ENCODE peak calls at places on chromosomes 4 and X, in five cellular contexts. I is kidney epithelial cell, K is astrocyte of the spinal cord, M is A549, D is esophagus squamous epithelium. N is an unnamed sample.

GRCh38 chr4:78569291-78569821 is 17.8 kb downstream of the ANXA3 start:
- DNase-seq in I (peak), D (no peak), K (peak), M (peak), N (no peak)

GRCh38 chr4:159029481-159029880 is 73.4 kb upstream of the RAPGEF2 start:
- DNase-seq in M (no peak), K (no peak), D (no peak), I (no peak), N (no peak)

GRCh38 chrX:139049455-139049854 is 337.9 kb upstream of the FGF13 start:
- DNase-seq in M (no peak), I (peak), D (no peak), K (peak), N (no peak)

GRCh38 chrX:28787206-28787605 is 200.0 kb downstream of the IL1RAPL1 start:
- DNase-seq in K (peak), I (peak), D (no peak), M (peak), N (no peak)

GRCh38 chr4:680565-680930 is 6.2 kb downstream of the MYL5 start:
- DNase-seq in D (no peak), I (no peak), K (no peak), M (no peak), N (no peak)

GRCh38 chrX:31969714-31970113 is 897.9 kb upstream of the FTHL17 start:
- DNase-seq in I (peak), D (no peak), K (no peak), M (no peak), N (no peak)

GRCh38 chr4:15873117-15873516 is 65.4 kb downstream of the FGFBP1 start:
- DNase-seq in K (no peak), D (no peak), M (no peak), I (no peak), N (no peak)

GRCh38 chr4:147787204-147787603 is 55.3 kb downstream of the ARHGAP10 start:
- DNase-seq in I (no peak), D (no peak), M (no peak), K (peak), N (no peak)

GRCh38 chr4:27115221-27115620 is 254.6 kb downstream of the STIM2 start:
- DNase-seq in K (no peak), D (no peak), I (no peak), M (no peak), N (no peak)

GRCh38 chrX:41457618-41458192 is 10.6 kb downstream of the NYX start:
- DNase-seq in M (no peak), K (no peak), D (no peak), I (no peak), N (no peak)
- TF ChIP-seq CTCF in M (peak), K (peak), D (no peak), I (no peak), N (no peak)

GRCh38 chr4:6893449-6894085 is 16.1 kb upstream of the TBC1D14 start:
- DNase-seq in I (no peak), K (peak), D (no peak), M (peak), N (peak)
- H3K4me3 ChIP-seq in I (no peak), K (no peak), D (no peak), M (no peak), N (no peak)

GRCh38 chrX:22273714-22274317 is 1.1 kb downstream of the CBLL2 start:
- DNase-seq in I (no peak), M (no peak), D (no peak), K (no peak), N (no peak)

GRCh38 chrX:22272613-22273012 is at the start of gene CBLL2:
- DNase-seq in M (no peak), D (no peak), K (no peak), I (no peak), N (no peak)

GRCh38 chrX:22276781-22277180 is 4.1 kb downstream of the CBLL2 start:
- DNase-seq in D (no peak), K (peak), M (no peak), I (no peak), N (no peak)

GRCh38 chrX:22278375-22278774 is 5.7 kb downstream of the CBLL2 start:
- DNase-seq in D (no peak), K (no peak), M (peak), I (no peak), N (no peak)
- TF ChIP-seq CTCF in D (no peak), K (no peak), M (no peak), I (peak), N (no peak)

GRCh38 chr4:39046243-39046642 is 14.0 kb upstream of the TMEM156 start:
- DNase-seq in K (peak), I (no peak), M (peak), D (no peak), N (no peak)
- H3K4me3 ChIP-seq in K (peak), I (no peak), M (peak), D (peak), N (peak)

DNA sequence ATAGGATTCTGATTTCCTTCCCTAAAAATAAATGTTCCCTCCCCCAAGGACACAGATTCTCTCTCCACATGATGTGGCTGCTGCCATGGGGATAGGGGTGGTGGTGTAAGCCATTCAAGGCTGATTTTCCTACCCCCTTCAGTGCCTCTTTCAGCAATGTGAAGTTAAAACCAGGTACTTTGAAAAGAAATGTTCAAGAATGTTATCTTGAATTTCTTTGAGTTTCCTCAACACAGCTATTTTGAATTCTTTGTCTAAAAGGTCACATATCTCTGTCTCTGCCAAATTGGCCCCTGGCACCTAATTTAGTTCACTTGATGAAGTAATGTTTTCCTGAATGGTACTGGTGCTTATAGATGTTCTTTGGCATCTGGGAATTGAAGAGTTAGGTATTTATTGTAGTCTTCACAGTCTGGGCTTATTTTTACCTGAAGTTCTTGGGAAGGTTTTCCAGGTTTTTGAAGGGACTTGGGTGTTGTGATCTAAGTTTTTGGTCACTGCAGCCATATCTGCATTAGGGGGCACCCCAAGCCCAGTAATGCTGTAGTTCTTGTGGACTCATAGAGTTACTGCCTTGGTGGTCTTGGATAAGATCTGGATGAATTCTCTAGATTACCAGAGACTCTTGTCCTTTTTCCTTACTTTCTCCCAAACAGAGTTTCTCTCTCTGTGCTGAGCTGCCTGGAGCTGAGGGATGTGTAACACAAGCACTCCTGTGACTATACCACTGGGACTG is 7.6 kb upstream of the DIPK2B start:
- DNase-seq in I (no peak), M (no peak), D (no peak), K (no peak), N (no peak)
- TF ChIP-seq CTCF in I (no peak), M (no peak), D (no peak), K (no peak), N (no peak)

DNA sequence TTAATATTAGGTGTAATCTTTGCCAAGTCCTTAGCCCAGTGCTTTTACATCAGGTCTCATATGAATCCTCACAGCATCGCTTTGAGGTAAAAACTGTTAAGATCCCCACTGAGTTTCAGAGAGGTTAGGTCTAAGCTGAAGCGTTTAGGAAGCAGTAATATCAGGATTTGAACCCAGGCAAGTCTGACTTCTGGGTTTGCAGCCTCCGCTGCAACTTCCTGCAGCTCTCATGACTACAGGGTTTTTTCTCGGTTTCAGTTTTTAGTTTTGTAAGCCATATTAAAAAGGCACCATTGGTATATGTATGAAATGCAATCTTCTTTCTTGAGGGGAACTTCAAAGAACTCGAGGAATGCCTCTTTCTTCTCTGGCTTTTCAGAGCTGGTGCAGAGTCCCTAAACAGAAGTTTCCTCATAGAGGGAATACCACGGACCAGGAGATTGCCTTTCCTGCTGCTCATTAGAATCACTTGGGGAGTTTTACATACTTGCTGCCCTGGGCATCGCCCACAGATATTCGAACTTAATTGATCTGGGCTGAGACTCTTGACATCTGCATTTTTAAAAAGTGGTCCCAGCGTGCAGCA is 6.5 kb downstream of the MTM1 start:
- DNase-seq in D (no peak), M (no peak), I (no peak), K (no peak), N (no peak)
- H3K4me3 ChIP-seq in D (peak), M (no peak), I (no peak), K (no peak), N (no peak)

DNA sequence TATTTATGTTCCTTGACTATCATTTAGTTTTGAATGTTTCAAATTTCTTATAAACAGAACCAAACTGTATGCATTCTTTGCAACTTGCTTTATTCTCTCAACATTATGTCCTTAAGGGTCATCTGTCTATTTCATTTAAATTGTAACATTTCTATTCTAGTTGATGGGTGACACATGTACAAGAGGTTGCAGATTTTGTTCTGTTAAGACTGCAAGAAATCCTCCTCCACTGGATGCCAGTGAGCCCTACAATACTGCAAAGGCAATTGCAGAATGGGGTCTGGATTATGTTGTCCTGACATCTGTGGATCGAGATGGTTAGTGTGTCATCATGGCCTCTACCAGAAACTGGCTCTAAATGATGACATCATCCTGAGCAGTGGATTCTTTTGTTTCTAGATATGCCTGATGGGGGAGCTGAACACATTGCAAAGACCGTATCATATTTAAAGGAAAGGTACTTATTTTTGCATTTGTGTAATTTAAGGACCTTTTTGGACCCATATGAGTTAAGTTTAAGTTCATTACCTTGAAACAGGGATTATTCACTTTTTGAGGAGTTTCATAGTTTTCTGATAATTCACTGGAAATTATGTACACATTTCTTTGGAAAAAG is 6.1 kb downstream of the LIAS start:
- DNase-seq in M (peak), K (peak), D (no peak), I (no peak), N (no peak)
- TF ChIP-seq CTCF in M (peak), K (peak), D (no peak), I (peak), N (no peak)

GRCh38 chr4:107757860-107758476 is 37.9 kb upstream of the PAPSS1 start:
- DNase-seq in I (no peak), K (peak), M (peak), D (no peak), N (no peak)
- H3K4me3 ChIP-seq in I (no peak), K (no peak), M (no peak), D (no peak), N (no peak)

GRCh38 chrX:116285506-116285905 is 115.0 kb downstream of the AGTR2 start:
- DNase-seq in I (no peak), D (no peak), K (no peak), M (peak), N (no peak)
- TF ChIP-seq CTCF in I (no peak), D (no peak), K (no peak), M (no peak), N (no peak)

GRCh38 chrX:123222920-123223319 is 38.8 kb downstream of the GRIA3 start:
- DNase-seq in D (no peak), K (no peak), M (no peak), I (no peak), N (no peak)
- H3K4me3 ChIP-seq in D (no peak), K (no peak), M (no peak), I (no peak), N (no peak)